ENCODE peak calls at places on chromosomes 7 and 10, in ten cellular contexts. X is right lobe of liver; W is foreskin keratinocyte; H is heart right ventricle; P is CD8-positive, alpha-beta T cell; V is brain microvascular endothelial cell; Z is AG04450; Y is psoas muscle; C is breast epithelium; S is HepG2. B is an unnamed sample.

GRCh38 chr7:141649865-141650499 is 52.0 kb downstream of the DENND11 start:
- DNase-seq in X (no peak), W (peak; percentile 57), H (no peak), P (no peak), V (peak; percentile 94), Z (peak; percentile 66), Y (no peak), C (peak; percentile 68), S (peak; percentile 41), B (peak; percentile 68)

GRCh38 chr10:80515511-80515910 is 22.2 kb upstream of the SH2D4B start:
- DNase-seq in X (no peak), W (no peak), H (no peak), P (no peak), V (no peak), Z (no peak), Y (peak; percentile 34), C (no peak), S (no peak), B (no peak)

GRCh38 chr10:80468002-80468401 is 13.9 kb downstream of the TSPAN14 start:
- DNase-seq in X (peak; percentile 56), W (no peak), H (peak; percentile 79), P (peak; percentile 57), V (no peak), Z (no peak), Y (peak; percentile 79), C (no peak), S (no peak), B (no peak)

GRCh38 chr7:87876759-87877234 is 504 bp downstream of the DBF4 start:
- DNase-seq in X (peak; percentile 72), W (peak; percentile 52), H (peak; percentile 48), P (peak; percentile 16), V (peak; percentile 71), Z (peak; percentile 6), Y (peak; percentile 72), C (peak; percentile 57), S (peak; percentile 41), B (no peak)

GRCh38 chr10:29784175-29784773 is 149.5 kb upstream of the SVIL start:
- DNase-seq in X (no peak), W (peak; percentile 98), H (peak; percentile 14), P (no peak), V (peak; percentile 98), Z (peak; percentile 99), Y (peak; percentile 79), C (peak; percentile 68), S (peak; percentile 29), B (peak; percentile 99)

GRCh38 chr7:87479951-87480350 is 4.5 kb upstream of the ABCB4 start:
- DNase-seq in X (no peak), W (no peak), H (no peak), P (no peak), V (no peak), Z (no peak), Y (no peak), C (no peak), S (no peak), B (no peak)

GRCh38 chr10:75297021-75297599 is 61.4 kb upstream of the COMTD1 start:
- DNase-seq in X (no peak), W (no peak), H (no peak), P (no peak), V (no peak), Z (no peak), Y (no peak), C (no peak), S (no peak), B (no peak)

GRCh38 chr7:28410628-28411578 is 1.4 kb upstream of the CREB5 start:
- DNase-seq in X (peak; percentile 26), W (no peak), H (peak; percentile 26), P (no peak), V (peak; percentile 60), Z (no peak), Y (peak; percentile 58), C (no peak), S (no peak), B (no peak)

GRCh38 chr7:90246184-90246583 is 1.2 kb downstream of the CFAP69 start:
- DNase-seq in X (no peak), W (no peak), H (no peak), P (no peak), V (no peak), Z (no peak), Y (no peak), C (no peak), S (no peak), B (no peak)

GRCh38 chr10:100618091-100618615 is 82.4 kb downstream of the HIF1AN start:
- DNase-seq in X (no peak), W (no peak), H (no peak), P (no peak), V (no peak), Z (no peak), Y (no peak), C (no peak), S (no peak), B (no peak)

GRCh38 chr10:100618856-100619255 is 83.1 kb downstream of the HIF1AN start:
- DNase-seq in X (no peak), W (no peak), H (no peak), P (no peak), V (no peak), Z (no peak), Y (no peak), C (no peak), S (no peak), B (no peak)

GRCh38 chr10:100612601-100613595 is 77.2 kb downstream of the HIF1AN start:
- DNase-seq in X (no peak), W (no peak), H (no peak), P (no peak), V (no peak), Z (no peak), Y (no peak), C (no peak), S (no peak), B (no peak)

GRCh38 chr10:100615911-100616310 is 80.2 kb downstream of the HIF1AN start:
- DNase-seq in X (no peak), W (no peak), H (no peak), P (no peak), V (no peak), Z (no peak), Y (no peak), C (no peak), S (no peak), B (no peak)

DNA sequence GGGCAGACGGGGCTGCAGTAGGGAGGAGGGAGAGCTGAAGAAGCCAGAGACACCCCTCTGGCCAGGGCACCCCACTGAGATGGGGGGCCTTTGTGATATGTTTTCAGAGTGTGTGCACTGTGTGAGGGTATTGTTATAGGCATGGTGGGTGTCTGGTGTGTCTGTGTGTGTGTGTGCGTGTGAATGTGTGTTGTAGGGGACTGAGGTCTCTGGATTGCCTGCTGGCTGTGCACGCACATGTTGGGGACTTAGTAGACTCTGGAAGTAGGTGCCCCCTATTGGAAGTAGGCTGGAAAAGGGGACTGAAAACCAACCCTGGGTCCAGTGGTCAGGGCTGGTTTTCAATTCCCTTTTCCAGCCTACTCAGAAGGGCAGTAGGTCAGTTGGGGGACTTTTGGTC is 78.7 kb downstream of the HIF1AN start:
- DNase-seq in X (no peak), W (no peak), H (no peak), P (no peak), V (no peak), Z (no peak), Y (no peak), C (no peak), S (no peak), B (no peak)
- H3K27me3 ChIP-seq in X (no peaks in the 10 kb centered on the region), W (peaks cover 50% of the 10 kb centered on the region), H (no peaks in the 10 kb centered on the region), P (peaks cover 3% of the 10 kb centered on the region), V (no peaks in the 10 kb centered on the region), Z (peaks cover 18% of the 10 kb centered on the region), Y (no peaks in the 10 kb centered on the region), C (no peaks in the 10 kb centered on the region), S (peaks cover 3% of the 10 kb centered on the region), B (peaks cover 55% of the 10 kb centered on the region)

GRCh38 chr10:100468322-100468721 is 5.5 kb downstream of the WNT8B start:
- DNase-seq in X (no peak), W (no peak), H (no peak), P (no peak), V (no peak), Z (no peak), Y (no peak), C (no peak), S (no peak), B (no peak)
- H3K27me3 ChIP-seq in X (no peaks in the 10 kb centered on the region), W (peaks cover 80% of the 10 kb centered on the region), H (no peaks in the 10 kb centered on the region), P (no peaks in the 10 kb centered on the region), V (peaks cover 32% of the 10 kb centered on the region), Z (peaks cover 29% of the 10 kb centered on the region), Y (no peaks in the 10 kb centered on the region), C (no peaks in the 10 kb centered on the region), S (no peaks in the 10 kb centered on the region), B (peaks cover 7% of the 10 kb centered on the region)

GRCh38 chr10:31508882-31509281 is 189.9 kb downstream of the ZEB1 start:
- DNase-seq in X (no peak), W (no peak), H (no peak), P (no peak), V (peak; percentile 42), Z (no peak), Y (no peak), C (no peak), S (no peak), B (no peak)
- H3K27me3 ChIP-seq in X (no peaks in the 10 kb centered on the region), W (peaks cover 13% of the 10 kb centered on the region), H (no peaks in the 10 kb centered on the region), P (no peaks in the 10 kb centered on the region), V (no peaks in the 10 kb centered on the region), Z (no peaks in the 10 kb centered on the region), Y (no peaks in the 10 kb centered on the region), C (no peaks in the 10 kb centered on the region), S (no peaks in the 10 kb centered on the region), B (no peaks in the 10 kb centered on the region)

GRCh38 chr7:116526897-116527296 is 2.1 kb downstream of the CAV1 start:
- DNase-seq in X (no peak), W (no peak), H (no peak), P (no peak), V (no peak), Z (no peak), Y (no peak), C (no peak), S (no peak), B (no peak)

GRCh38 chr7:116525298-116525912 is 569 bp downstream of the CAV1 start:
- DNase-seq in X (peak; percentile 62), W (no peak), H (peak; percentile 58), P (no peak), V (no peak), Z (no peak), Y (peak; percentile 64), C (peak; percentile 51), S (no peak), B (no peak)

GRCh38 chr7:116524221-116524608 is 621 bp upstream of the CAV1 start:
- DNase-seq in X (no peak), W (no peak), H (no peak), P (no peak), V (no peak), Z (no peak), Y (no peak), C (no peak), S (no peak), B (no peak)

GRCh38 chr7:116525913-116526857 is 1.3 kb downstream of the CAV1 start:
- DNase-seq in X (peak; percentile 82), W (no peak), H (peak; percentile 88), P (peak; percentile 41), V (peak; percentile 77), Z (peak; percentile 64), Y (peak; percentile 84), C (peak; percentile 63), S (no peak), B (no peak)

DNA sequence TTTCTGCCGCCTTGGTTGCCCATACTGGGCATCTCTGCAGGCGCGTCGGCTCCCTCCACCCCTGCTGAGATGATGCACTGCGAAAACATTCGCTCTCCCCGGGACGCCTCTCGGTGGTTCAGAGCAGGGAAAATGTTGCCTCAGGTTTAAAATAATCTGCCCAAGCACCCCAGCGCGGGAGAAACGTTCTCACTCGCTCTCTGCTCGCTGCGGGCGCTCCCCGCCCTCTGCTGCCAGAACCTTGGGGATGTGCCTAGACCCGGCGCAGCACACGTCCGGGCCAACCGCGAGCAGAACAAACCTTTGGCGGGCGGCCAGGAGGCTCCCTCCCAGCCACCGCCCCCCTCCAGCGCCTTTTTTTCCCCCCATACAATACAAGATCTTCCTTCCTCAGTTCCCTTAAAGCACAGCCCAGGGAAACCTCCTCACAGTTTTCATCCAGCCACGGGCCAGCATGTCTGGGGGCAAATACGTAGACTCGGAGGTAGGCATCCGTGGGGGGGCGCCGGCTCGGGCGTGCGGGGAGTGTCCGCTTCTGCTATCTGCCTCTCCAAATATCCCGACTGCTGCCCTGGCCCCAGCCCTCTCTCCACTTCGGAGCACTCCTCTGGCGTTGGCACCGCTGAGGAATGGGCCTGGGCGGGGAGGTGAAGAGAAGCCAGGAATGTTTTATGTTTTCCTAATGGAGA is at the start of gene CAV1:
- DNase-seq in X (peak; percentile 82), W (peak; percentile 97), H (peak; percentile 91), P (no peak), V (peak; percentile 94), Z (peak; percentile 81), Y (peak; percentile 89), C (peak; percentile 73), S (no peak), B (peak; percentile 67)
- H3K27me3 ChIP-seq in X (no peaks in the 10 kb centered on the region), W (no peaks in the 10 kb centered on the region), H (no peaks in the 10 kb centered on the region), P (peaks cover 17% of the 10 kb centered on the region), V (no peaks in the 10 kb centered on the region), Z (no peaks in the 10 kb centered on the region), Y (no peaks in the 10 kb centered on the region), C (no peaks in the 10 kb centered on the region), S (peaks cover 9% of the 10 kb centered on the region), B (no peaks in the 10 kb centered on the region)

B was measured in kidney epithelial cell.